ENCODE peak calls at places on chromosomes 2 and 18, in five cellular contexts. N is HCT116, Q is H1, P is spleen, D is endothelial cell of umbilical vein. J is an unnamed sample.
A peak's percentile ranks its signal among the peaks of the same experiment; 100 is the strongest.

GRCh38 chr2:231228223-231228622 is 29.8 kb downstream of the ARMC9 start:
- DNase-seq in N (no peak), Q (no peak), P (no peak), D (no peak), J (peak; percentile 60)

GRCh38 chr2:162245051-162245450 is 1.8 kb upstream of the FAP start:
- DNase-seq in N (no peak), Q (no peak), P (no peak), D (peak; percentile 57), J (no peak)

GRCh38 chr2:234976479-234977227 is 24.8 kb downstream of the SH3BP4 start:
- DNase-seq in N (no peak), Q (no peak), P (no peak), D (no peak), J (no peak)

GRCh38 chr18:1544016-1544415 is 639.3 kb downstream of the ADCYAP1 start:
- DNase-seq in N (no peak), Q (no peak), P (no peak), D (no peak), J (no peak)

GRCh38 chr2:29443086-29443485 is 327.9 kb downstream of the CLIP4 start:
- DNase-seq in N (no peak), Q (no peak), P (no peak), D (no peak), J (no peak)

GRCh38 chr18:74898965-74899364 is 301.3 kb downstream of the ZNF407 start:
- DNase-seq in N (no peak), Q (no peak), P (no peak), D (peak; percentile 51), J (no peak)

GRCh38 chr2:157158111-157158510 is 99.4 kb upstream of the GALNT5 start:
- DNase-seq in N (no peak), Q (no peak), P (no peak), D (peak; percentile 71), J (no peak)

GRCh38 chr18:48675912-48676311 is 137.1 kb downstream of the CTIF start:
- DNase-seq in N (no peak), Q (no peak), P (peak; percentile 71), D (no peak), J (peak; percentile 48)

GRCh38 chr2:196234672-196235071 is 63.3 kb upstream of the STK17B start:
- DNase-seq in N (no peak), Q (no peak), P (no peak), D (no peak), J (no peak)

GRCh38 chr2:17313261-17313660 is 205.0 kb downstream of the RAD51AP2 start:
- DNase-seq in N (no peak), Q (no peak), P (no peak), D (no peak), J (no peak)

GRCh38 chr2:108293850-108294249 is 5.2 kb downstream of the SULT1C2 start:
- DNase-seq in N (no peak), Q (no peak), P (no peak), D (no peak), J (no peak)

GRCh38 chr2:236607471-236608307 is 38.1 kb downstream of the ACKR3 start:
- DNase-seq in N (no peak), Q (no peak), P (peak; percentile 44), D (no peak), J (no peak)

GRCh38 chr2:147026664-147027278 is 818.1 kb upstream of the ACVR2A start:
- DNase-seq in N (no peak), Q (no peak), P (no peak), D (no peak), J (no peak)

GRCh38 chr2:50746526-50746925 is 285.4 kb downstream of the NRXN1 start:
- DNase-seq in N (peak; percentile 28), Q (no peak), P (no peak), D (peak; percentile 18), J (no peak)

GRCh38 chr2:74399785-74400184 is 19.7 kb upstream of the DCTN1 start:
- DNase-seq in N (peak; percentile 51), Q (no peak), P (no peak), D (peak; percentile 41), J (no peak)

GRCh38 chr18:5603153-5603552 is 59.4 kb upstream of the EPB41L3 start:
- DNase-seq in N (no peak), Q (no peak), P (no peak), D (no peak), J (no peak)

GRCh38 chr2:112642961-112643360 is 2.8 kb upstream of the SLC20A1 start:
- DNase-seq in N (no peak), Q (no peak), P (no peak), D (no peak), J (no peak)

GRCh38 chr18:61471832-61472406 is 138.7 kb downstream of the CDH20 start:
- DNase-seq in N (no peak), Q (no peak), P (no peak), D (no peak), J (no peak)

GRCh38 chr2:42342795-42343241 is 18.2 kb downstream of the COX7A2L start:
- DNase-seq in N (no peak), Q (no peak), P (no peak), D (no peak), J (no peak)

GRCh38 chr2:48852938-48853337 is 97.4 kb upstream of the LHCGR start:
- DNase-seq in N (no peak), Q (no peak), P (no peak), D (no peak), J (no peak)

GRCh38 chr18:33116376-33116775 is 324.1 kb downstream of the CCDC178 start:
- DNase-seq in N (no peak), Q (no peak), P (peak; percentile 57), D (peak; percentile 87), J (no peak)

GRCh38 chr2:118202707-118203303 is 114.5 kb downstream of the INSIG2 start:
- DNase-seq in N (no peak), Q (no peak), P (no peak), D (peak; percentile 43), J (no peak)

GRCh38 chr2:241804326-241805276 is 4.4 kb upstream of the NEU4 start:
- DNase-seq in N (no peak), Q (no peak), P (peak; percentile 75), D (no peak), J (peak; percentile 61)

GRCh38 chr18:79857082-79857661 is 59.4 kb downstream of the KCNG2 start:
- DNase-seq in N (no peak), Q (no peak), P (no peak), D (no peak), J (no peak)

GRCh38 chr2:85157345-85157744 is 24.2 kb downstream of the TCF7L1 start:
- DNase-seq in N (no peak), Q (no peak), P (no peak), D (no peak), J (no peak)

GRCh38 chr2:40403233-40403841 is 48.6 kb downstream of the SLC8A1 start:
- DNase-seq in N (no peak), Q (no peak), P (no peak), D (no peak), J (no peak)

DNA sequence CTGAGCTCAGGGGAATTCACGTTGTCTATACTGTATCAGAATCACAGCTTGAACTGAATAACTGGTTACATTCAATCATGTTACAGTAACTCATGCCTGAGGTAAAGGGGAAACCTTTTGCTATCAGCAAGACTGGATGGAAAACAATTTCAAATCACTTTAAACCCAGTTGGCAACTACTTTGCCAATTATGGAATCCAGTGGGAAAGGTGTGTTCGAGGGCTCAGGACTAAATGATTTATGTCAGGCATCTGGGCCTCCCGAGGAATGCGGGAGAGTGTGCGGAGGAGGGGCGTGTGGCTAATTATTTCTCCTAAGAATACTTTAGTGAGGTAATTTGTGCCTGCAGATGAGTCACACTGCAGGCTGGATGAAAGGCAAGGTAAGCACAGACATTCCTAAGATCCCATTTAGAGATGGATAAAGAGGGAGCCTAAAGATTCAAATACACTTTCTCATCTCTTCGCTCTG is 100.1 kb downstream of the HRH4 start:
- DNase-seq in N (peak; percentile 7), Q (peak; percentile 46), P (no peak), D (no peak), J (no peak)
- TF ChIP-seq POLR2AphosphoS5 in N (no peak), Q (no peak), P (no peak), D (no peak), J (no peak)

GRCh38 chr2:71499691-71500090 is 46.3 kb downstream of the DYSF start:
- DNase-seq in N (no peak), Q (no peak), P (no peak), D (peak; percentile 13), J (peak; percentile 45)
- H3K27ac ChIP-seq in N (no peak overlapping the region), Q (no peak overlapping the region), P (peak overlapping the region; percentile 31), D (peak overlapping the region; percentile 96), J (peak overlapping the region; percentile 51)

DNA sequence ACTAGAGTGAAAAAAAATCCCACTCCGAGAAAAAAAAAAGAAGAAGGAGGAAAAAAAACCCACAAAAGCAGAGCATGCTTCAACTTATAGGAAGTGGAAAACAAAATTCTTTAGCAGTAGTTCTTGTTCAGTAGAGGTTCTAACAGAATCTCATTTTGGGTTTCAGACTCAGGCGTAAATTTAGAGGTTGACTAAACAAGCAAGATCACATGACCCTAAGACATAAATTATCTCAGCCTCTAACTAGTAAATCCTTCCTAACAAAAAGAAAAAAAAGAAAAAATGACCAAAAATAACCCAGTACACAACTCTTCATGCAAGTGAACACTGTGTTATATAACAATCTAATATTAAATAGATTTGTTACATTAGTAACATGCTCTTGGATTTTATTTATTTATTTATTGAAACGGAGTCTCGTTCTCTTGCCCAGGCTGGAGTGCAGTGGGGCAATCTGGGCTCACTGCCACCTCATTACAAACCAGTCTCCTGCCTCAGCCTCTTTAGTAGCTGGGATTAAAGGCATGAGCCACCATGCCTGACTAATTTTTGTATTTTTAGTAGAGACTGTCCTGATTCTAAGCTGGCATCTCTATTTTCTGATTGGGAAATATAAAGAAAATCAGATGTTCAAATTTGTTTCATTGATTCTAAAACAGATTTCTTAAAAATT is 35.4 kb downstream of the PPP4R3B start:
- DNase-seq in N (no peak), Q (no peak), P (no peak), D (no peak), J (no peak)
- TF ChIP-seq POLR2AphosphoS5 in N (no peak), Q (no peak), P (no peak), D (no peak), J (no peak)

GRCh38 chr2:111618953-111619902 is 264.8 kb downstream of the ANAPC1 start:
- DNase-seq in N (peak; percentile 21), Q (no peak), P (no peak), D (no peak), J (no peak)
- H3K27ac ChIP-seq in N (no peak overlapping the region), Q (no peak overlapping the region), P (no peak overlapping the region), D (no peak overlapping the region), J (no peak overlapping the region)

GRCh38 chr2:172085460-172086159 is at the start of gene DLX1:
- DNase-seq in N (no peak), Q (no peak), P (peak; percentile 79), D (no peak), J (peak; percentile 60)

GRCh38 chr2:172084484-172084733 is 898 bp upstream of the DLX1 start:
- DNase-seq in N (no peak), Q (no peak), P (no peak), D (no peak), J (no peak)

GRCh38 chr2:172086349-172087190 is 1.3 kb downstream of the DLX1 start:
- DNase-seq in N (no peak), Q (no peak), P (peak; percentile 84), D (peak; percentile 20), J (no peak)

GRCh38 chr2:172083725-172084483 is 1.4 kb upstream of the DLX1 start:
- DNase-seq in N (no peak), Q (no peak), P (no peak), D (peak; percentile 17), J (no peak)

GRCh38 chr2:172084734-172085459 is 410 bp upstream of the DLX1 start:
- DNase-seq in N (peak; percentile 74), Q (no peak), P (peak; percentile 88), D (peak; percentile 83), J (peak; percentile 86)
- TF ChIP-seq POLR2AphosphoS5 in N (peak; percentile 83), Q (no peak), P (peak; percentile 28), D (no peak), J (peak; percentile 57)